ENCODE peak calls at places on chromosomes 5 and 9, in ten cellular contexts. D is breast epithelium; R is psoas muscle; O is right atrium auricular region; U is lower lobe of right lung; J is HCT116; T is CD8-positive, alpha-beta T cell; C is adrenal gland; L is heart right ventricle; K is prostate gland. S is an unnamed sample. For H3K4me1, the result is how much of the 10 kb centered on the place peaks cover.

GRCh38 chr5:169413416-169413815 is 112.5 kb upstream of the SLIT3 start:
- DNase-seq in D (no peak), R (no peak), O (no peak), U (no peak), J (no peak), T (no peak), C (no peak), L (no peak), K (no peak), S (no peak)

GRCh38 chr5:116947691-116948528 is 373.3 kb upstream of the SEMA6A start:
- DNase-seq in D (peak), R (peak), O (no peak), U (peak), J (peak), T (peak), C (peak), L (peak), K (peak), S (peak)

GRCh38 chr5:171428849-171429542 is 9.5 kb downstream of the FGF18 start:
- DNase-seq in D (no peak), R (no peak), O (no peak), U (peak), J (no peak), T (no peak), C (no peak), L (no peak), K (no peak), S (no peak)

GRCh38 chr5:151298063-151298462 is 5.5 kb downstream of the SLC36A3 start:
- DNase-seq in D (no peak), R (no peak), O (no peak), U (no peak), J (peak), T (no peak), C (peak), L (no peak), K (no peak), S (no peak)

GRCh38 chr5:159262472-159262858 is 625 bp upstream of the UBLCP1 start:
- DNase-seq in D (no peak), R (no peak), O (no peak), U (no peak), J (peak), T (no peak), C (no peak), L (no peak), K (no peak), S (no peak)

GRCh38 chr5:113678924-113679575 is 165.6 kb downstream of the YTHDC2 start:
- DNase-seq in D (no peak), R (no peak), O (no peak), U (no peak), J (peak), T (no peak), C (peak), L (no peak), K (no peak), S (peak)

GRCh38 chr5:67431191-67431590 is 234.6 kb upstream of the CD180 start:
- DNase-seq in D (no peak), R (no peak), O (no peak), U (no peak), J (no peak), T (no peak), C (peak), L (no peak), K (no peak), S (no peak)

GRCh38 chr5:95861221-95861857 is 38.8 kb upstream of the GLRX start:
- DNase-seq in D (peak), R (peak), O (peak), U (peak), J (peak), T (no peak), C (peak), L (peak), K (peak), S (no peak)

GRCh38 chr5:55372130-55372925 is 64.5 kb downstream of the MTREX start:
- DNase-seq in D (no peak), R (no peak), O (no peak), U (no peak), J (no peak), T (no peak), C (no peak), L (no peak), K (no peak), S (no peak)

GRCh38 chr5:171577940-171578856 is 158.8 kb downstream of the FGF18 start:
- DNase-seq in D (no peak), R (peak), O (peak), U (no peak), J (no peak), T (no peak), C (no peak), L (peak), K (no peak), S (no peak)

GRCh38 chr5:113510836-113511451 is 2.5 kb upstream of the YTHDC2 start:
- DNase-seq in D (no peak), R (no peak), O (no peak), U (no peak), J (peak), T (no peak), C (no peak), L (no peak), K (no peak), S (no peak)

GRCh38 chr9:97889941-97890557 is 32.3 kb downstream of the TRMO start:
- DNase-seq in D (no peak), R (no peak), O (no peak), U (peak), J (no peak), T (peak), C (peak), L (peak), K (no peak), S (peak)

GRCh38 chr5:37722236-37723146 is 117.3 kb downstream of the GDNF start:
- DNase-seq in D (no peak), R (no peak), O (no peak), U (no peak), J (peak), T (no peak), C (no peak), L (no peak), K (no peak), S (no peak)

GRCh38 chr5:139459451-139459934 is 3.0 kb downstream of the ECSCR start:
- DNase-seq in D (no peak), R (no peak), O (no peak), U (no peak), J (no peak), T (no peak), C (no peak), L (peak), K (no peak), S (no peak)

GRCh38 chr5:10091701-10092100 is 158.0 kb downstream of the ATPSCKMT start:
- DNase-seq in D (no peak), R (no peak), O (no peak), U (no peak), J (no peak), T (no peak), C (no peak), L (no peak), K (no peak), S (no peak)

GRCh38 chr9:16321461-16322119 is 548.9 kb downstream of the BNC2 start:
- DNase-seq in D (no peak), R (no peak), O (no peak), U (no peak), J (no peak), T (no peak), C (peak), L (no peak), K (no peak), S (no peak)

GRCh38 chr5:149628221-149628620 is 46.9 kb downstream of the ARHGEF37 start:
- DNase-seq in D (no peak), R (no peak), O (no peak), U (no peak), J (no peak), T (no peak), C (peak), L (no peak), K (no peak), S (peak)

GRCh38 chr5:168334161-168335094 is 43.0 kb downstream of the WWC1 start:
- DNase-seq in D (no peak), R (no peak), O (no peak), U (no peak), J (no peak), T (no peak), C (no peak), L (no peak), K (no peak), S (no peak)

GRCh38 chr5:142981886-142982820 is 212.0 kb downstream of the ARHGAP26 start:
- DNase-seq in D (peak), R (peak), O (no peak), U (peak), J (no peak), T (no peak), C (peak), L (peak), K (peak), S (peak)

GRCh38 chr5:62762503-62762902 is 183.9 kb downstream of the LRRC70 start:
- DNase-seq in D (no peak), R (no peak), O (no peak), U (no peak), J (no peak), T (no peak), C (no peak), L (no peak), K (no peak), S (no peak)

GRCh38 chr9:21121595-21122251 is 19.9 kb downstream of the IFNW1 start:
- DNase-seq in D (no peak), R (no peak), O (no peak), U (no peak), J (no peak), T (no peak), C (no peak), L (no peak), K (no peak), S (no peak)

GRCh38 chr5:142024771-142025304 is 12.0 kb upstream of the GNPDA1 start:
- DNase-seq in D (peak), R (peak), O (peak), U (peak), J (peak), T (peak), C (peak), L (peak), K (peak), S (peak)

GRCh38 chr9:114389612-114390368 is 2.0 kb upstream of the AKNA start:
- DNase-seq in D (no peak), R (no peak), O (no peak), U (no peak), J (no peak), T (peak), C (no peak), L (no peak), K (no peak), S (no peak)
- H3K4me1 ChIP-seq in D (under half), R (under half), O (half or more), U (half or more), J (under half), T (half or more), C (under half), L (half or more), K (under half), S (under half)

GRCh38 chr5:140822281-140822629 is 842 bp downstream of the PCDHA5 start:
- DNase-seq in D (no peak), R (no peak), O (no peak), U (no peak), J (no peak), T (no peak), C (no peak), L (no peak), K (no peak), S (no peak)

GRCh38 chr5:140823475-140823874 is 2.1 kb downstream of the PCDHA5 start:
- DNase-seq in D (no peak), R (no peak), O (no peak), U (no peak), J (no peak), T (no peak), C (no peak), L (no peak), K (no peak), S (no peak)

DNA sequence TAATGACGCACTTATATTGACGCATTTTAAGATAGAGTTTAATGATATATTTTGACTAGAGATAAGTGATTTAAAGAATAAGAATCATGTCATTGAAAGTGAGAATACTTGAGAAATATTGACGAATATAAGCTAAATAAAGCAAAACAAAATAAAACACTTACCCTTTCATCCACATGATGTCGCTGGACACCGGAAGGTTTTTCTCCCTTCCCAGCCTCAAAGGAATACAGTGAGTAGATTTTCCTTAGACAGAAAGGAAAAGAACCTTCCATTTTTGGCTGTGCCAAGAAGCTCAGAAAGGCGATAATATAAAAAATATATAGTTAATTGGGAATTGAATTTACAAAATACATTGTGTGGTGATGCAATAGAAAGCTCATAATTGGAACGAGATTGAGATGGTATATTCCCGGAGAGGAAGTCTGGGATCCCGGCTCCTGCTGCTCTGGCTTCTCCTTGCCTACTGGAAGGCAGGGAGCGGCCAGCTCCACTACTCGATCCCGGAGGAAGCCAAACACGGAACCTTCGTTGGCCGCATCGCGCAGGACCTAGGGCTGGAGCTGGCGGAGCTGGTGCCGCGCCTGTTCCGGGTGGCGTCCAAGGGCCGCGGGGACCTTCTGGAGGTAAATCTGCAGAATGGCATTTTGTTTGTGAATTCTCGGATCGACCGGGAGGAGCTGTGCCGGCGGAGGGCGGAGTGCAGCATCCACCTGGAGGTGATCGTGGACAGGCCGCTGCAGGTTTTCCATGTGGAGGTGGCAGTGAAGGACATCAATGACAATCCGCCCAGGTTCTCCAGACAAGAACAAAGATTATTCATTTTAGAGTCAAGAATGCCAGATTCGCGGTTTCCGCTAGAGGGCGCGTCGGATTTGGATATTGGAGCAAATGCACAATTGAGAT is at the start of gene PCDHA5:
- DNase-seq in D (no peak), R (no peak), O (no peak), U (no peak), J (no peak), T (no peak), C (no peak), L (no peak), K (no peak), S (no peak)
- TF ChIP-seq CTCF in D (no peak), R (peak), O (no peak), U (peak), J (peak), T (no peak), C (no peak), L (peak), K (no peak), S (no peak)

GRCh38 chr5:180207593-180207992 is 1.4 kb downstream of the RASGEF1C start:
- DNase-seq in D (no peak), R (no peak), O (no peak), U (no peak), J (no peak), T (no peak), C (no peak), L (no peak), K (no peak), S (no peak)

GRCh38 chr5:180210961-180211760 is 2.1 kb upstream of the RASGEF1C start:
- DNase-seq in D (no peak), R (no peak), O (no peak), U (no peak), J (no peak), T (no peak), C (no peak), L (no peak), K (no peak), S (no peak)

GRCh38 chr5:180208435-180209081 is 453 bp downstream of the RASGEF1C start:
- DNase-seq in D (no peak), R (no peak), O (no peak), U (no peak), J (no peak), T (no peak), C (no peak), L (no peak), K (no peak), S (peak)

GRCh38 chr5:180208038-180208434 is 975 bp downstream of the RASGEF1C start:
- DNase-seq in D (no peak), R (no peak), O (no peak), U (no peak), J (no peak), T (no peak), C (no peak), L (no peak), K (no peak), S (no peak)

DNA sequence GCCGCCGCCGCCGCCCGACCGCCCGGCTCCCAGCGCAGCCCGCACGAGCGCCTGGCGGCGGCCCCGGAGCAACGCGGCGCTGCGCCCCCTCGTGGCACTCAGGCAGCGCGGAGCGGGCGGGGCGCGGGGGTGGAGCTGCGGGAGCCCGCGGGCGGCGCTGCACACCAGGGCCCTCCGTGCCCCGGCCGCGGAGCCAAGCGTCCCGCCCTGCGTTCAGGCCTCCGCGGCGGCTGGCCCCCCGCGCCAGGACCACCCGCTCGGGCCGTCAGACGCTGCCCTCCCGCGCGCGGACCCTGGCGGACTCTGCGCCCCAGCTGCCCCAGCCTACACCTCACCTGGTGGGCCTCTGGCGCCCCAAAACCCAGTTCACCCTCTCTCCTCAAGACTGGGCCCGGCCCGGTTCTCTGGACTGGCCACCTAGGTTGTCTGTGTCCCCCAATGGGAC is at the start of gene RASGEF1C:
- DNase-seq in D (no peak), R (peak), O (no peak), U (peak), J (peak), T (peak), C (peak), L (peak), K (peak), S (peak)
- H3K4me3 ChIP-seq in D (peak), R (peak), O (peak), U (peak), J (peak), T (no peak), C (no peak), L (peak), K (peak), S (peak)

DNA sequence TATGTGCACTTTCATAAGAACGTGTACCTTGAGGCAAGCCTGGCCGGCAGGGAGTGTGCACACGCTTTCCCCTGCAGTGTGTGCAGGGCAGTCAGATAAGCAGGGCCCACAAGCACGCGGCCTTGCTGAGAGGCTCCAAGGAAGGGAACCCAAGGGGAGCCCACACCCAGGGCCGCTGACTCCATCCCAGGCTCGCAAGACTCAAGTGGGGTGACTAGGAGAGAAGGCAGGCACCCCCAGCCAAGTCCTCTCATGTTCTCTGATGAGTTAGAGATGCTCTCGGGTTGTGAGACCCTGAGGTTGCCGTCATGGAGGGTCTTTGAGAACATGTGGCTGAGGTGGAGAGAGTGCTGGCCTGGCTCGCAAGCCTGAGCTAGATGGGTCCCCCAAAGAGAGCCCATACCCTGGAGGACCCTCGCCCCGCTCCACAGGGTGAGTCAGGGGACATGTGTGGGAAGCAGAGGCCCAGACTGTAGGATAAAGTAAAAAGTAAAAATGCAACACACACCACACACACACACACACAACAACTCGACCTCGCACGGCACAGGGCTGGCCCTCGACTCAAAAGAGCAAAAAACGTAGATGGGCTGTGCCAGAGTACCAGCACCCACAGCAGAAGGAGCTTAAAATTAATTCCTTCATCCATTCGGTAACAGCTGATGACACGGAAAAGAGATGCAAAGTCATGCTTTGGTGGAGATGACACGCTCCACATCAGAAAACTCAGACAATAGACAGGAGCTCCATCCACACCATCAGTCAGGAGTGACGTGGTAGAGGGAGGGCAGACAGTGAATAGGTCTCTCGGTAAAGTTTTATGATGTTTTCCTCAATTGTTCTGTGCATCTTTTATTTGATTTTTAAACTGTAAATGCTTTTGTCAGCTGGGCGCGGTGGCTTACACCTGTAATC is 54.8 kb upstream of the NKD2 start:
- DNase-seq in D (no peak), R (no peak), O (no peak), U (no peak), J (no peak), T (no peak), C (no peak), L (no peak), K (no peak), S (no peak)
- H3K4me1 ChIP-seq in D (under half), R (under half), O (under half), U (under half), J (under half), T (under half), C (under half), L (under half), K (under half), S (under half)

DNA sequence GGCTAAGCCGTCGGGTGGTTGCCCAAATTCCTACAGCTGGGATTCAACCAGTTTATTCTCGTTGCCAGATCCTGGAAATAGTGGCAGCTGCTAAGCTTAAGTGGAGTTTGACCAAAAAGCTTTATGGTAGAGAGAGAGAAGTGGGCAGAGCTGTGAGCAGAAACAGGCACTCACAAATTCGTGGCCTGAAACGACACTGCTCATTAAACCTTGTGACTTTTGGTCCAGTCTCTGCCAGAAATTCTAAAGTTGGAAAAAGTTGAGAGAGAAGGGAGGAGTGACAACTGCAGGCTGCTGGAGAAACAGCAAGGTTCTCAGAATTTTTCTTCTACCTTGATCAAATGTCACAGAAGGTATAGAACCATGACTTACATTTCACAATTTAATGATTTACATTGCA is 131.5 kb downstream of the MTX3 start:
- DNase-seq in D (no peak), R (no peak), O (no peak), U (no peak), J (no peak), T (no peak), C (no peak), L (no peak), K (no peak), S (no peak)
- TF ChIP-seq CTCF in D (no peak), R (no peak), O (no peak), U (no peak), J (no peak), T (no peak), C (no peak), L (peak), K (no peak), S (no peak)

GRCh38 chr9:99366601-99367000 is 144.5 kb downstream of the SEC61B start:
- DNase-seq in D (no peak), R (no peak), O (no peak), U (no peak), J (no peak), T (no peak), C (no peak), L (no peak), K (no peak), S (no peak)
- H3K4me3 ChIP-seq in D (no peak), R (no peak), O (no peak), U (no peak), J (no peak), T (no peak), C (no peak), L (no peak), K (no peak), S (no peak)

GRCh38 chr5:178326054-178326715 is 93.6 kb upstream of the PHYKPL start:
- DNase-seq in D (no peak), R (peak), O (no peak), U (peak), J (no peak), T (no peak), C (no peak), L (no peak), K (no peak), S (no peak)
- H3K4me1 ChIP-seq in D (under half), R (under half), O (under half), U (under half), J (under half), T (under half), C (under half), L (under half), K (under half), S (under half)

DNA sequence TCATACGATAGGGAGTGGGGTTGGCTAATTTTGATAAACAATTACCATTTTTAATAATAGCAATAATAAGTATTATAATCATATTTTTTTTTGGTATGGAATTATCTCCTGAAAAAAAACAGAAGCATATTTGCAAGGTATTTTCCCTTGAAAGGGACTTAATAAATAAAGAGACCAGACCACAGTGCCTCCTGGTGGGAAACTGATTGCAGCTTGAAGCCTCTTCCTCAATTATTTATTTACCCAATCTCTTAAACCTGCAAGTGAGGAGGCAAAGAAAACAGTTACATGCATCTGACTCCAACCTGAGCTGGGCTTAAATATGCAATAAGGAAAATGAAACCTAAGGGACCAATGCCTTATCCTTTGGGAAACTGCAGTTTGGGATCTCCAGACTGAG is 388.1 kb upstream of the ACO1 start:
- DNase-seq in D (no peak), R (no peak), O (no peak), U (no peak), J (peak), T (no peak), C (no peak), L (no peak), K (no peak), S (no peak)
- TF ChIP-seq CTCF in D (no peak), R (peak), O (no peak), U (no peak), J (peak), T (no peak), C (no peak), L (no peak), K (no peak), S (peak)

S was measured in BE2C.